ENCODE peak calls at places on chromosomes 2 and 18, in five cellular contexts. One of them, this sample, is unnamed.

GRCh38 chr2:187934692-187935091 is 357.0 kb upstream of the GULP1 start:
- DNase-seq in PC-9: no peak
- DNase-seq in body of pancreas: no peak
- DNase-seq in heart right ventricle: no peak
- DNase-seq in lower lobe of right lung: no peak
- DNase-seq in this sample: no peak

GRCh38 chr18:58996131-58996632 is 131.5 kb downstream of the ZNF532 start:
- DNase-seq in PC-9: peak
- DNase-seq in body of pancreas: no peak
- DNase-seq in heart right ventricle: no peak
- DNase-seq in lower lobe of right lung: no peak
- DNase-seq in this sample: peak

GRCh38 chr2:70959271-70959761 is 19.1 kb upstream of the ANKRD53 start:
- DNase-seq in PC-9: no peak
- DNase-seq in body of pancreas: no peak
- DNase-seq in heart right ventricle: no peak
- DNase-seq in lower lobe of right lung: no peak
- DNase-seq in this sample: no peak

GRCh38 chr2:135850811-135851668 is 14.1 kb upstream of the LCT start:
- DNase-seq in PC-9: no peak
- DNase-seq in body of pancreas: no peak
- DNase-seq in heart right ventricle: no peak
- DNase-seq in lower lobe of right lung: no peak
- DNase-seq in this sample: no peak

GRCh38 chr2:109213646-109214417 is 84.8 kb downstream of the SH3RF3 start:
- DNase-seq in PC-9: peak
- DNase-seq in body of pancreas: no peak
- DNase-seq in heart right ventricle: no peak
- DNase-seq in lower lobe of right lung: peak
- DNase-seq in this sample: peak

GRCh38 chr2:19356545-19357382 is 1.7 kb downstream of the OSR1 start:
- DNase-seq in PC-9: no peak
- DNase-seq in body of pancreas: no peak
- DNase-seq in heart right ventricle: no peak
- DNase-seq in lower lobe of right lung: no peak
- DNase-seq in this sample: no peak

GRCh38 chr18:12403601-12404506 is 3.9 kb upstream of the PRELID3A start:
- DNase-seq in PC-9: peak
- DNase-seq in body of pancreas: no peak
- DNase-seq in heart right ventricle: no peak
- DNase-seq in lower lobe of right lung: no peak
- DNase-seq in this sample: peak

GRCh38 chr2:118310016-118310877 is 222.0 kb downstream of the INSIG2 start:
- DNase-seq in PC-9: no peak
- DNase-seq in body of pancreas: peak
- DNase-seq in heart right ventricle: peak
- DNase-seq in lower lobe of right lung: peak
- DNase-seq in this sample: peak

GRCh38 chr2:236745420-236746210 is 176.0 kb downstream of the ACKR3 start:
- DNase-seq in PC-9: peak
- DNase-seq in body of pancreas: peak
- DNase-seq in heart right ventricle: no peak
- DNase-seq in lower lobe of right lung: no peak
- DNase-seq in this sample: peak

GRCh38 chr2:53028259-53028658 is 739.3 kb upstream of the CHAC2 start:
- DNase-seq in PC-9: peak
- DNase-seq in body of pancreas: no peak
- DNase-seq in heart right ventricle: no peak
- DNase-seq in lower lobe of right lung: no peak
- DNase-seq in this sample: peak

GRCh38 chr2:40002339-40002738 is 223.3 kb upstream of the THUMPD2 start:
- DNase-seq in PC-9: no peak
- DNase-seq in body of pancreas: no peak
- DNase-seq in heart right ventricle: no peak
- DNase-seq in lower lobe of right lung: no peak
- DNase-seq in this sample: no peak

GRCh38 chr2:238338710-238339394 is 18.5 kb downstream of the TRAF3IP1 start:
- DNase-seq in PC-9: no peak
- DNase-seq in body of pancreas: no peak
- DNase-seq in heart right ventricle: no peak
- DNase-seq in lower lobe of right lung: no peak
- DNase-seq in this sample: no peak

GRCh38 chr18:8140841-8141501 is 468.3 kb upstream of the RAB12 start:
- DNase-seq in PC-9: no peak
- DNase-seq in body of pancreas: peak
- DNase-seq in heart right ventricle: peak
- DNase-seq in lower lobe of right lung: no peak
- DNase-seq in this sample: peak

GRCh38 chr18:8625693-8626092 is 16.5 kb downstream of the RAB12 start:
- DNase-seq in PC-9: no peak
- DNase-seq in body of pancreas: no peak
- DNase-seq in heart right ventricle: no peak
- DNase-seq in lower lobe of right lung: no peak
- DNase-seq in this sample: no peak

GRCh38 chr2:240164586-240164985 is 24.1 kb upstream of the OTOS start:
- DNase-seq in PC-9: no peak
- DNase-seq in body of pancreas: no peak
- DNase-seq in heart right ventricle: no peak
- DNase-seq in lower lobe of right lung: no peak
- DNase-seq in this sample: no peak

GRCh38 chr2:146457221-146457620 is 1387.6 kb upstream of the ACVR2A start:
- DNase-seq in PC-9: no peak
- DNase-seq in body of pancreas: no peak
- DNase-seq in heart right ventricle: no peak
- DNase-seq in lower lobe of right lung: no peak
- DNase-seq in this sample: no peak

GRCh38 chr2:109280804-109281203 is 151.8 kb downstream of the SH3RF3 start:
- DNase-seq in PC-9: no peak
- DNase-seq in body of pancreas: no peak
- DNase-seq in heart right ventricle: no peak
- DNase-seq in lower lobe of right lung: no peak
- DNase-seq in this sample: no peak

GRCh38 chr2:172472441-172473051 is 45.2 kb downstream of the ITGA6 start:
- DNase-seq in PC-9: no peak
- DNase-seq in body of pancreas: no peak
- DNase-seq in heart right ventricle: no peak
- DNase-seq in lower lobe of right lung: no peak
- DNase-seq in this sample: no peak

GRCh38 chr2:35821675-35822074 is 533.9 kb upstream of the CRIM1 start:
- DNase-seq in PC-9: no peak
- DNase-seq in body of pancreas: no peak
- DNase-seq in heart right ventricle: no peak
- DNase-seq in lower lobe of right lung: no peak
- DNase-seq in this sample: no peak

GRCh38 chr2:68155618-68156017 is 2.1 kb upstream of the PNO1 start:
- DNase-seq in PC-9: no peak
- DNase-seq in body of pancreas: no peak
- DNase-seq in heart right ventricle: no peak
- DNase-seq in lower lobe of right lung: no peak
- DNase-seq in this sample: no peak
- H3K4me3 ChIP-seq in PC-9: no peak
- H3K4me3 ChIP-seq in body of pancreas: no peak
- H3K4me3 ChIP-seq in heart right ventricle: no peak
- H3K4me3 ChIP-seq in lower lobe of right lung: no peak
- H3K4me3 ChIP-seq in this sample: no peak

GRCh38 chr2:206989306-206989705 is 50.0 kb downstream of the CPO start:
- DNase-seq in PC-9: no peak
- DNase-seq in body of pancreas: peak
- DNase-seq in heart right ventricle: peak
- DNase-seq in lower lobe of right lung: peak
- DNase-seq in this sample: no peak
- TF ChIP-seq CTCF in PC-9: peak
- TF ChIP-seq CTCF in body of pancreas: peak
- TF ChIP-seq CTCF in heart right ventricle: peak
- TF ChIP-seq CTCF in lower lobe of right lung: peak
- TF ChIP-seq CTCF in this sample: peak

GRCh38 chr2:169072163-169072925 is 3.0 kb downstream of the DHRS9 start:
- DNase-seq in PC-9: peak
- DNase-seq in body of pancreas: no peak
- DNase-seq in heart right ventricle: no peak
- DNase-seq in lower lobe of right lung: no peak
- DNase-seq in this sample: no peak

GRCh38 chr2:169069818-169070217 is 455 bp downstream of the DHRS9 start:
- DNase-seq in PC-9: no peak
- DNase-seq in body of pancreas: no peak
- DNase-seq in heart right ventricle: no peak
- DNase-seq in lower lobe of right lung: no peak
- DNase-seq in this sample: no peak

GRCh38 chr2:169071455-169071854 is 2.1 kb downstream of the DHRS9 start:
- DNase-seq in PC-9: peak
- DNase-seq in body of pancreas: no peak
- DNase-seq in heart right ventricle: no peak
- DNase-seq in lower lobe of right lung: no peak
- DNase-seq in this sample: no peak

GRCh38 chr2:169073972-169074751 is 4.8 kb downstream of the DHRS9 start:
- DNase-seq in PC-9: no peak
- DNase-seq in body of pancreas: no peak
- DNase-seq in heart right ventricle: no peak
- DNase-seq in lower lobe of right lung: no peak
- DNase-seq in this sample: peak

DNA sequence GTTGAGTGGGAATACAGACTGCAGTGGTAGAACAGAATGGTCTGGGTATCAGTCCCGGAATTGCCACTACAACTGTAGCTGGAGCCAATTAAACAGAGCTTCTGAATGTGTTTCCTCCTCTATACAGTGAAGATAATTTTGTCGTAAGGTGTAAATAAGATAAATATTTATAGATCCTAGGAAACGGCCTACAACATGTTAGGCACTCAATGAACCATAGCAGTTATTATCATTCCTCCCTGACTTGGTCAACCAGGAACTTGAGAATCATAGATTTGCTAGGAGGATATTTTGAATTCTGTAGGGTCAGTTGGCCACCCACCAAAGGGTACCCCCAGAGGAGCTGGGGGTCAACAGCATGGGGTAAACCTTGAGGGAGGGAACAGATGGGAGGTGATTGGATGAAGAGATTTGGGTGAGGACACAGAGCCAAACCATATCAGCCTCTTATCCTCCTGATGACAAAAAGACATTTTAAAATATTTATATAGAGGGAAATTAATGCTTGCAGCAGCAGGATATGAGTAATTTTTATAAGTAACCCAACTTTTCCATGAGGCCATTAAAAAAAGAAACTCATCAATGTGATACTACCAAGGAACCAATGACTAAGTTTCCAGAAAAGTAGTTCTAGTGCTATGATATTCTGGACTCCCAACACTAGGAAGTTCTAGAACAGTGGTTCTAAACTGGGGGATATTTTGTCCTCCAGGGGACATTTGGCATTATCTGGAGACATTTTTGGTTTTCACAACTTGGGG is 4.0 kb downstream of the DHRS9 start:
- DNase-seq in PC-9: no peak
- DNase-seq in body of pancreas: no peak
- DNase-seq in heart right ventricle: no peak
- DNase-seq in lower lobe of right lung: no peak
- DNase-seq in this sample: no peak
- H3K4me3 ChIP-seq in PC-9: no peak
- H3K4me3 ChIP-seq in body of pancreas: no peak
- H3K4me3 ChIP-seq in heart right ventricle: no peak
- H3K4me3 ChIP-seq in lower lobe of right lung: no peak
- H3K4me3 ChIP-seq in this sample: no peak

DNA sequence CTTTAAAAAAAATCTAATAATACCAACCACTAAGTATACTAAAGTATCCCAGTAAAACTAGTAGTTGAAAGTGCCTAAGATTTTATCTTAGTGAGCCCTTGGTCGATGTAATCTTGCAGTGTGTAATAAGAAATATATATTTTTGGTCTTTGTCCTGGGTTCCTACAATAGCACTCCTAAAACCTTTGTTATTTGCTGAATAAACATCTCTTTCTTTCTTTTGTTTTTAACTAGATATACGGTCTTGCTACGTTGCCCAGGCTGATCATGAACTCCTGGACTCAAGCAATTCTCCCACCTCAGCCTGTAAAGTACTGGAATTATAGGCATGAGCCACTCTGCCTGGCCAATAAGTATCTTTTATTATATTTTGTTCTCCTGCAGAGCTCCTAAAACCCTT is 2.4 kb upstream of the TP53I3 start:
- DNase-seq in PC-9: no peak
- DNase-seq in body of pancreas: no peak
- DNase-seq in heart right ventricle: no peak
- DNase-seq in lower lobe of right lung: no peak
- DNase-seq in this sample: no peak
- TF ChIP-seq CTCF in PC-9: no peak
- TF ChIP-seq CTCF in body of pancreas: no peak
- TF ChIP-seq CTCF in heart right ventricle: no peak
- TF ChIP-seq CTCF in lower lobe of right lung: no peak
- TF ChIP-seq CTCF in this sample: no peak

GRCh38 chr18:46250812-46251173 is 146.6 kb downstream of the HAUS1 start:
- DNase-seq in PC-9: no peak
- DNase-seq in body of pancreas: no peak
- DNase-seq in heart right ventricle: no peak
- DNase-seq in lower lobe of right lung: no peak
- DNase-seq in this sample: no peak
- H3K4me3 ChIP-seq in PC-9: peak
- H3K4me3 ChIP-seq in body of pancreas: no peak
- H3K4me3 ChIP-seq in heart right ventricle: no peak
- H3K4me3 ChIP-seq in lower lobe of right lung: no peak
- H3K4me3 ChIP-seq in this sample: peak

GRCh38 chr18:26804474-26804873 is 61.0 kb downstream of the AQP4 start:
- DNase-seq in PC-9: no peak
- DNase-seq in body of pancreas: no peak
- DNase-seq in heart right ventricle: no peak
- DNase-seq in lower lobe of right lung: no peak
- DNase-seq in this sample: no peak
- TF ChIP-seq CTCF in PC-9: peak
- TF ChIP-seq CTCF in body of pancreas: peak
- TF ChIP-seq CTCF in heart right ventricle: peak
- TF ChIP-seq CTCF in lower lobe of right lung: peak
- TF ChIP-seq CTCF in this sample: no peak

This sample was measured in fibroblast of pulmonary artery.